ENCODE peak calls at places on chromosomes 1 and 21, in six cellular contexts. B, Y, O, Q, A and R are unnamed samples.

GRCh38 chr21:35855463-35855862 is 204.9 kb downstream of the SETD4 start:
- DNase-seq in Y (no peak), B (no peak), A (no peak), Q (no peak), O (no peak), R (no peak)

GRCh38 chr1:70717211-70717610 is 306.1 kb downstream of the CTH start:
- DNase-seq in Q (no peak), B (no peak), A (no peak), Y (no peak), O (no peak), R (no peak)

GRCh38 chr1:71357708-71358107 is 276.9 kb upstream of the ZRANB2 start:
- DNase-seq in O (no peak), Q (no peak), Y (no peak), B (no peak), A (no peak), R (no peak)

GRCh38 chr1:41358152-41358937 is 2.9 kb upstream of the FOXO6 start:
- DNase-seq in A (no peak), O (peak; percentile 21), Q (peak; percentile 36), Y (peak; percentile 11), B (no peak), R (no peak)

GRCh38 chr1:187396226-187396625 is 567.5 kb downstream of the PLA2G4A start:
- DNase-seq in O (no peak), Q (peak; percentile 26), A (no peak), B (no peak), Y (no peak), R (no peak)

GRCh38 chr1:219938706-219939105 is 10.3 kb upstream of the SLC30A10 start:
- DNase-seq in O (no peak), B (no peak), A (no peak), Y (no peak), Q (peak; percentile 56), R (no peak)

GRCh38 chr21:46097826-46098286 is at the start of gene COL6A2:
- DNase-seq in Q (no peak), Y (peak; percentile 85), O (peak; percentile 46), B (peak; percentile 85), A (peak; percentile 41), R (no peak)

GRCh38 chr21:37642493-37642892 is 273.8 kb downstream of the KCNJ6 start:
- DNase-seq in A (peak; percentile 54), B (no peak), Q (no peak), Y (no peak), O (no peak), R (no peak)

GRCh38 chr1:93708734-93709481 is 27.3 kb upstream of the BCAR3 start:
- DNase-seq in O (peak; percentile 44), B (peak; percentile 43), Y (peak; percentile 38), Q (no peak), A (no peak), R (no peak)

GRCh38 chr1:239778221-239778813 is 313.4 kb upstream of the FMN2 start:
- DNase-seq in O (no peak), B (no peak), Y (no peak), A (no peak), Q (peak; percentile 0), R (no peak)

GRCh38 chr1:164137273-164137947 is 421.6 kb upstream of the PBX1 start:
- DNase-seq in Q (no peak), A (no peak), O (no peak), Y (no peak), B (no peak), R (no peak)

GRCh38 chr1:33375316-33375715 is 54.4 kb upstream of the A3GALT2 start:
- DNase-seq in Q (no peak), O (no peak), A (no peak), B (no peak), Y (no peak), R (no peak)

GRCh38 chr1:101288491-101288944 is 51.7 kb downstream of the S1PR1 start:
- DNase-seq in O (peak; percentile 63), B (peak; percentile 56), Y (peak; percentile 52), Q (peak; percentile 81), A (peak; percentile 48), R (peak; percentile 44)

GRCh38 chr1:101290922-101291561 is 54.2 kb downstream of the S1PR1 start:
- DNase-seq in Q (no peak), A (no peak), Y (no peak), B (no peak), O (no peak), R (no peak)

GRCh38 chr1:101293461-101294045 is 56.7 kb downstream of the S1PR1 start:
- DNase-seq in B (no peak), A (no peak), Y (no peak), Q (peak; percentile 87), O (no peak), R (peak; percentile 44)

GRCh38 chr1:101291562-101292035 is 54.8 kb downstream of the S1PR1 start:
- DNase-seq in B (no peak), O (peak; percentile 55), Y (no peak), A (no peak), Q (peak; percentile 63), R (peak; percentile 17)

DNA sequence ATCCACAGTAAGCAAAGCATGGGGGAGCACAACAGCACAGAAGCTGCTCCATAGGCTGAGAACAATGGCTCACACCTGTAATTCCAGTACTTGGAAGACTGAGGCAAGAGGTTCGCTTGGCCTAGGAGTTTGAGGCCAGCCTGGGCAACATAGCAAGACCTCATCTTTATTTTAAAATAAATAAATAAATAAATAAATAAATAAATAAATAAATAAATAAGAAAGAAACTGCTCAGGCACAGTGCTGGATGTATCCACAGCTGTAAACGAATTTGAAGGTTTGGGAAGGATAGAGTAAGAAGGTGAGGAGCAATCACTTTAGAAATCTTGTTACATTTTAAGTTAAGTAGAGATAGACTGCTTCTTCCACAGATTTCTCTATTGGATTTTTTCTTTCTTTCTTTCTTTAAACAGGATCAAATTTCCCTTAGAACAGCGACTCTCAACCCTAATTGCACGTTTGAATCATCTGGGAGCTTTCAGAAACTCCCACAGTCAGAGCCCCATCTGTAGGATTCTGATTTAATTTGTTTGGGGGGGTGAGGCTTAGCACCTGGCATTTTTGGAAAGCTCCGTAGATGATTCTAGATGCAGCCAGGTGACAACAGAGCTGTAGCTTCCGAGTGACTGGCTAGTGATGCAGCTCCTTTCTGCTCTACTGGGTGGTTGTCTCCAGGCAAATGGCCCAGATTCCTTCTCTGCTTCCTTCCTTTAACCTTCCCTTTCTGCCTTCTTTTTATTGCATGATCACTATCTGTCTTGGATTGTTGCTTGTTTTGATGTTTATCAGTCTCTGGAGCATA is 53.5 kb downstream of the S1PR1 start:
- DNase-seq in Q (no peak), B (no peak), Y (no peak), O (no peak), A (no peak), R (no peak)
- H3K4me1 ChIP-seq in Q (peaks cover 14% of the 10 kb centered on the region), B (no peaks in the 10 kb centered on the region), Y (no peaks in the 10 kb centered on the region), O (peaks cover 16% of the 10 kb centered on the region), A (no peaks in the 10 kb centered on the region), R (peaks cover 63% of the 10 kb centered on the region)

GRCh38 chr1:236163460-236164153 is 21.3 kb downstream of the GPR137B start:
- DNase-seq in B (no peak), Q (no peak), A (no peak), Y (no peak), O (peak; percentile 29), R (no peak)
- H3K4me1 ChIP-seq in B (no peaks in the 10 kb centered on the region), Q (no peaks in the 10 kb centered on the region), A (peaks cover 33% of the 10 kb centered on the region), Y (no peaks in the 10 kb centered on the region), O (no peaks in the 10 kb centered on the region), R (no peaks in the 10 kb centered on the region)

GRCh38 chr1:31646259-31646960 is 1.7 kb upstream of the PEF1 start:
- DNase-seq in Q (no peak), A (no peak), B (no peak), Y (no peak), O (no peak), R (no peak)

GRCh38 chr1:31647106-31647505 is 2.4 kb upstream of the PEF1 start:
- DNase-seq in B (no peak), Y (no peak), O (no peak), Q (peak; percentile 79), A (no peak), R (no peak)

GRCh38 chr1:31650161-31650560 is 5.5 kb upstream of the PEF1 start:
- DNase-seq in O (no peak), A (no peak), Q (peak; percentile 19), B (no peak), Y (no peak), R (no peak)

GRCh38 chr1:31648633-31649032 is 4.0 kb upstream of the PEF1 start:
- DNase-seq in A (no peak), Y (no peak), B (no peak), O (no peak), Q (peak; percentile 16), R (no peak)

DNA sequence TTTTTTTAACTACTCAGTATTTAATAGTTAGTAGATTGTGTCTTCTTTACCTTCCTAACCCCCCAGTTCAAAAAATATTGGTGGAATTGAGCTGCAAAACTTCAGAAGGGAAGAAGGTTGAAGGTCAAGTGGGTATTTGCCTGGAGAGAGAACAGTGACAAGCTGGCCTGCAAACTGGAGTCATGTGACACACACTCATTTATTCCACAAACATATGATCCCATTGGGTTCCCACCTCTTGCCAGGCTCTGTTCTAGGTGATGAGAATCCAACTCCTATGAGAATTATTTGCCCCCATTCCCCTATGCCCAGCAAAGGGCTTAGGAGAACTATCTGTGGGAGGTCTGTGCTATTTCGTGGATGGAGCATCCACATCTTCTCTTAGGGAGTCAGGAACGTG is 3.5 kb upstream of the PEF1 start:
- DNase-seq in A (no peak), Q (no peak), B (no peak), O (no peak), Y (no peak), R (no peak)
- H3K4me1 ChIP-seq in A (peaks cover 9% of the 10 kb centered on the region), Q (peaks cover 25% of the 10 kb centered on the region), B (peaks cover 7% of the 10 kb centered on the region), O (peaks cover 16% of the 10 kb centered on the region), Y (no peaks in the 10 kb centered on the region), R (peaks cover 8% of the 10 kb centered on the region)

GRCh38 chr1:62325696-62326095 is 6.5 kb upstream of the KANK4 start:
- DNase-seq in Q (peak; percentile 92), A (no peak), B (no peak), O (no peak), Y (no peak), R (no peak)
- H3K4me1 ChIP-seq in Q (peaks cover 18% of the 10 kb centered on the region), A (peaks cover 9% of the 10 kb centered on the region), B (no peaks in the 10 kb centered on the region), O (no peaks in the 10 kb centered on the region), Y (no peaks in the 10 kb centered on the region), R (no peaks in the 10 kb centered on the region)

GRCh38 chr1:44811234-44811633 is 2.9 kb downstream of the BTBD19 start:
- DNase-seq in Y (peak; percentile 13), O (no peak), Q (no peak), A (no peak), B (peak; percentile 10), R (no peak)
- H3K4me1 ChIP-seq in Y (peaks cover 21% of the 10 kb centered on the region), O (peaks cover 66% of the 10 kb centered on the region), Q (peaks cover 79% of the 10 kb centered on the region), A (peaks cover 50% of the 10 kb centered on the region), B (peaks cover 43% of the 10 kb centered on the region), R (peaks cover 72% of the 10 kb centered on the region)